ENCODE peak calls at places on chromosomes 5 and 9, in ten cellular contexts. Z is T-helper 1 cell, O is left cardiac atrium, R is WERI-Rb-1, G is sciatic nerve, F is GF-D8, P is LoVo, A is hepatic stellate cell, Q is dermis microvascular lymphatic vessel endothelial cell, C is SW480. U is an unnamed sample.

GRCh38 chr9:112371060-112371459 is 8.8 kb upstream of the HSDL2 start:
- DNase-seq in F (no peak), C (no peak), O (no peak), A (no peak), Q (no peak), G (no peak), R (no peak), Z (no peak), P (no peak), U (no peak)

GRCh38 chr5:125696762-125697161 is 726.4 kb upstream of the GRAMD2B start:
- DNase-seq in C (peak; percentile 13), G (no peak), Q (peak; percentile 3), R (no peak), A (peak; percentile 12), F (no peak), Z (no peak), P (no peak), O (no peak), U (no peak)

GRCh38 chr5:110441035-110441434 is 285.4 kb downstream of the TMEM232 start:
- DNase-seq in G (no peak), C (peak; percentile 42), Z (no peak), O (no peak), P (peak; percentile 7), F (no peak), Q (no peak), A (peak; percentile 3), R (peak; percentile 22), U (no peak)

GRCh38 chr5:79568632-79569190 is 43.5 kb upstream of the TENT2 start:
- DNase-seq in O (no peak), Z (no peak), F (no peak), P (no peak), R (no peak), C (no peak), Q (no peak), G (no peak), A (no peak), U (no peak)

GRCh38 chr5:158756873-158757272 is 342.8 kb downstream of the EBF1 start:
- DNase-seq in P (no peak), F (no peak), G (no peak), Q (no peak), Z (no peak), C (no peak), A (no peak), R (no peak), O (no peak), U (no peak)

GRCh38 chr9:112439171-112439570 is 47.5 kb upstream of the KIAA1958 start:
- DNase-seq in C (no peak), P (no peak), R (no peak), Q (no peak), A (no peak), O (no peak), Z (no peak), G (no peak), F (no peak), U (no peak)

GRCh38 chr5:27619982-27620381 is 581.6 kb upstream of the CDH9 start:
- DNase-seq in P (no peak), O (no peak), F (no peak), C (no peak), R (peak; percentile 11), G (no peak), A (no peak), Q (no peak), Z (no peak), U (no peak)

GRCh38 chr9:89658401-89658800 is 53.6 kb downstream of the GADD45G start:
- DNase-seq in A (no peak), O (no peak), Z (no peak), F (no peak), P (no peak), Q (no peak), C (no peak), R (no peak), G (peak; percentile 39), U (no peak)

GRCh38 chr5:4230905-4231561 is 635.4 kb downstream of the IRX1 start:
- DNase-seq in P (no peak), G (no peak), O (no peak), R (peak; percentile 65), Z (no peak), A (no peak), C (no peak), Q (no peak), F (no peak), U (no peak)

GRCh38 chr9:81549500-81550206 is 139.7 kb downstream of the TLE1 start:
- DNase-seq in Q (no peak), G (no peak), F (no peak), A (no peak), Z (no peak), P (no peak), R (no peak), O (no peak), C (no peak), U (no peak)

GRCh38 chr5:122126711-122127385 is 2.5 kb upstream of the ZNF474 start:
- DNase-seq in P (no peak), R (no peak), Q (peak; percentile 3), O (no peak), A (no peak), Z (no peak), F (no peak), G (peak; percentile 55), C (no peak), U (no peak)

GRCh38 chr9:93578844-93579243 is 2.5 kb downstream of the PHF2 start:
- DNase-seq in Z (no peak), G (no peak), F (no peak), C (no peak), R (no peak), P (no peak), A (no peak), O (peak; percentile 13), Q (no peak), U (peak; percentile 34)

GRCh38 chr5:10594591-10595210 is 30.8 kb downstream of the ANKRD33B start:
- DNase-seq in Q (no peak), C (no peak), G (no peak), P (no peak), Z (no peak), F (no peak), A (no peak), O (no peak), R (no peak), U (peak; percentile 43)

GRCh38 chr5:111930407-111930806 is 173.4 kb upstream of the NREP start:
- DNase-seq in F (no peak), A (no peak), G (no peak), C (no peak), R (no peak), P (no peak), Z (no peak), Q (no peak), O (no peak), U (no peak)

GRCh38 chr5:74120585-74120984 is 494.6 kb downstream of the ARHGEF28 start:
- DNase-seq in Z (no peak), Q (no peak), G (no peak), O (no peak), C (no peak), P (no peak), R (no peak), A (no peak), F (no peak), U (no peak)

GRCh38 chr5:35815089-35815936 is 41.4 kb upstream of the IL7R start:
- DNase-seq in Q (peak; percentile 9), G (no peak), R (peak; percentile 43), F (no peak), A (no peak), Z (no peak), P (no peak), C (peak; percentile 30), O (no peak), U (no peak)

GRCh38 chr5:79023323-79023722 is 38.2 kb upstream of the ARSB start:
- DNase-seq in Q (no peak), P (no peak), O (no peak), G (no peak), Z (no peak), F (no peak), C (no peak), A (no peak), R (no peak), U (no peak)

GRCh38 chr5:32030686-32031478 is 143.2 kb downstream of the GOLPH3 start:
- DNase-seq in Z (no peak), A (no peak), R (no peak), P (no peak), Q (no peak), C (no peak), O (no peak), F (no peak), G (no peak), U (no peak)

GRCh38 chr5:107388111-107388861 is 282.5 kb downstream of the EFNA5 start:
- DNase-seq in R (no peak), A (no peak), O (no peak), C (peak; percentile 71), Q (peak; percentile 73), G (no peak), Z (no peak), P (no peak), F (no peak), U (no peak)

GRCh38 chr9:120710110-120710981 is 3.9 kb downstream of the MEGF9 start:
- DNase-seq in Q (no peak), P (peak; percentile 82), C (peak; percentile 35), G (no peak), O (no peak), R (no peak), Z (no peak), A (peak; percentile 87), F (no peak), U (no peak)

GRCh38 chr9:100911273-100911672 is 117.3 kb upstream of the PLPPR1 start:
- DNase-seq in Z (no peak), F (no peak), O (no peak), Q (no peak), P (no peak), A (no peak), G (no peak), R (no peak), C (no peak), U (no peak)

GRCh38 chr9:126303488-126303887 is 23.1 kb upstream of the MVB12B start:
- DNase-seq in P (no peak), A (no peak), O (no peak), C (no peak), R (no peak), Q (no peak), F (no peak), G (no peak), Z (no peak), U (no peak)

GRCh38 chr9:107639426-107639825 is 149.9 kb upstream of the KLF4 start:
- DNase-seq in C (peak; percentile 30), A (no peak), Z (no peak), R (peak; percentile 45), G (no peak), F (no peak), P (no peak), Q (peak; percentile 6), O (no peak), U (no peak)

GRCh38 chr5:172878585-172879433 is 44.8 kb downstream of the ERGIC1 start:
- DNase-seq in Q (peak; percentile 85), Z (no peak), C (no peak), O (no peak), G (no peak), A (peak; percentile 65), R (no peak), F (no peak), P (no peak), U (no peak)

GRCh38 chr9:15304620-15305019 is 2.4 kb downstream of the TTC39B start:
- DNase-seq in C (no peak), G (no peak), R (no peak), P (no peak), F (no peak), Q (no peak), Z (no peak), O (no peak), A (no peak), U (no peak)

GRCh38 chr5:54720346-54720745 is 202.8 kb downstream of the SNX18 start:
- DNase-seq in G (no peak), R (no peak), P (no peak), F (no peak), C (no peak), Q (no peak), O (no peak), A (no peak), Z (no peak), U (no peak)

GRCh38 chr9:131393622-131394463 is at the start of gene PRRC2B:
- DNase-seq in Q (peak; percentile 85), A (peak; percentile 94), G (peak; percentile 91), Z (peak; percentile 80), O (peak; percentile 89), C (peak; percentile 62), R (peak; percentile 98), F (peak; percentile 28), P (peak; percentile 77), U (peak; percentile 69)

GRCh38 chr9:108411632-108412031 is 444.2 kb downstream of the ACTL7B start:
- DNase-seq in A (no peak), F (no peak), Q (no peak), Z (no peak), P (no peak), C (no peak), O (no peak), R (no peak), G (no peak), U (no peak)